ENCODE peak calls at places on chromosomes 6 and 20, in seven cellular contexts. One of them, this sample, is unnamed.

GRCh38 chr6:126182650-126183311 is 157.1 kb upstream of the CENPW start:
- DNase-seq in effector CD4-positive, alpha-beta T cell: no peak
- DNase-seq in mammary epithelial cell: peak
- DNase-seq in iris pigment epithelial cell: no peak
- DNase-seq in heart left ventricle: no peak
- DNase-seq in activated T-cell treated with anti-CD3 and anti-CD28 coated beads, Interleukin-2, amount 50 U/mL, for 72 hours: no peak
- DNase-seq in brain microvascular endothelial cell: no peak
- DNase-seq in this sample: no peak

GRCh38 chr6:137282253-137282652 is 63.1 kb upstream of the IFNGR1 start:
- DNase-seq in effector CD4-positive, alpha-beta T cell: no peak
- DNase-seq in mammary epithelial cell: no peak
- DNase-seq in iris pigment epithelial cell: no peak
- DNase-seq in heart left ventricle: no peak
- DNase-seq in activated T-cell treated with anti-CD3 and anti-CD28 coated beads, Interleukin-2, amount 50 U/mL, for 72 hours: no peak
- DNase-seq in brain microvascular endothelial cell: no peak
- DNase-seq in this sample: no peak

GRCh38 chr6:166307981-166308768 is at the start of gene PRR18:
- DNase-seq in effector CD4-positive, alpha-beta T cell: no peak
- DNase-seq in mammary epithelial cell: no peak
- DNase-seq in iris pigment epithelial cell: no peak
- DNase-seq in heart left ventricle: no peak
- DNase-seq in activated T-cell treated with anti-CD3 and anti-CD28 coated beads, Interleukin-2, amount 50 U/mL, for 72 hours: peak
- DNase-seq in brain microvascular endothelial cell: no peak
- DNase-seq in this sample: no peak

GRCh38 chr6:168100011-168100802 is 21.2 kb upstream of the FRMD1 start:
- DNase-seq in effector CD4-positive, alpha-beta T cell: no peak
- DNase-seq in mammary epithelial cell: no peak
- DNase-seq in iris pigment epithelial cell: no peak
- DNase-seq in heart left ventricle: no peak
- DNase-seq in activated T-cell treated with anti-CD3 and anti-CD28 coated beads, Interleukin-2, amount 50 U/mL, for 72 hours: no peak
- DNase-seq in brain microvascular endothelial cell: no peak
- DNase-seq in this sample: no peak

GRCh38 chr6:165956874-165957273 is 210.8 kb downstream of the TBXT start:
- DNase-seq in effector CD4-positive, alpha-beta T cell: no peak
- DNase-seq in mammary epithelial cell: no peak
- DNase-seq in iris pigment epithelial cell: no peak
- DNase-seq in heart left ventricle: no peak
- DNase-seq in activated T-cell treated with anti-CD3 and anti-CD28 coated beads, Interleukin-2, amount 50 U/mL, for 72 hours: no peak
- DNase-seq in brain microvascular endothelial cell: no peak
- DNase-seq in this sample: no peak

GRCh38 chr6:16711551-16712249 is 49.6 kb downstream of the ATXN1 start:
- DNase-seq in effector CD4-positive, alpha-beta T cell: peak
- DNase-seq in mammary epithelial cell: peak
- DNase-seq in iris pigment epithelial cell: no peak
- DNase-seq in heart left ventricle: no peak
- DNase-seq in activated T-cell treated with anti-CD3 and anti-CD28 coated beads, Interleukin-2, amount 50 U/mL, for 72 hours: no peak
- DNase-seq in brain microvascular endothelial cell: no peak
- DNase-seq in this sample: no peak

GRCh38 chr20:17442588-17442987 is 88.6 kb downstream of the BFSP1 start:
- DNase-seq in effector CD4-positive, alpha-beta T cell: no peak
- DNase-seq in mammary epithelial cell: no peak
- DNase-seq in iris pigment epithelial cell: no peak
- DNase-seq in heart left ventricle: no peak
- DNase-seq in activated T-cell treated with anti-CD3 and anti-CD28 coated beads, Interleukin-2, amount 50 U/mL, for 72 hours: no peak
- DNase-seq in brain microvascular endothelial cell: no peak
- DNase-seq in this sample: no peak

GRCh38 chr6:129732034-129732433 is 22.1 kb upstream of the ARHGAP18 start:
- DNase-seq in effector CD4-positive, alpha-beta T cell: no peak
- DNase-seq in mammary epithelial cell: no peak
- DNase-seq in iris pigment epithelial cell: no peak
- DNase-seq in heart left ventricle: no peak
- DNase-seq in activated T-cell treated with anti-CD3 and anti-CD28 coated beads, Interleukin-2, amount 50 U/mL, for 72 hours: no peak
- DNase-seq in brain microvascular endothelial cell: no peak
- DNase-seq in this sample: no peak

GRCh38 chr6:24458937-24459336 is 30.4 kb downstream of the GPLD1 start:
- DNase-seq in effector CD4-positive, alpha-beta T cell: no peak
- DNase-seq in mammary epithelial cell: peak
- DNase-seq in iris pigment epithelial cell: no peak
- DNase-seq in heart left ventricle: no peak
- DNase-seq in activated T-cell treated with anti-CD3 and anti-CD28 coated beads, Interleukin-2, amount 50 U/mL, for 72 hours: no peak
- DNase-seq in brain microvascular endothelial cell: no peak
- DNase-seq in this sample: no peak

GRCh38 chr6:148523051-148523450 is 180.4 kb downstream of the SASH1 start:
- DNase-seq in effector CD4-positive, alpha-beta T cell: no peak
- DNase-seq in mammary epithelial cell: no peak
- DNase-seq in iris pigment epithelial cell: peak
- DNase-seq in heart left ventricle: no peak
- DNase-seq in activated T-cell treated with anti-CD3 and anti-CD28 coated beads, Interleukin-2, amount 50 U/mL, for 72 hours: no peak
- DNase-seq in brain microvascular endothelial cell: peak
- DNase-seq in this sample: no peak

GRCh38 chr6:56752009-56752408 is 109.3 kb upstream of the DST start:
- DNase-seq in effector CD4-positive, alpha-beta T cell: no peak
- DNase-seq in mammary epithelial cell: peak
- DNase-seq in iris pigment epithelial cell: peak
- DNase-seq in heart left ventricle: no peak
- DNase-seq in activated T-cell treated with anti-CD3 and anti-CD28 coated beads, Interleukin-2, amount 50 U/mL, for 72 hours: no peak
- DNase-seq in brain microvascular endothelial cell: peak
- DNase-seq in this sample: peak

GRCh38 chr6:14804444-14805210 is 441.2 kb upstream of the JARID2 start:
- DNase-seq in effector CD4-positive, alpha-beta T cell: no peak
- DNase-seq in mammary epithelial cell: peak
- DNase-seq in iris pigment epithelial cell: peak
- DNase-seq in heart left ventricle: peak
- DNase-seq in activated T-cell treated with anti-CD3 and anti-CD28 coated beads, Interleukin-2, amount 50 U/mL, for 72 hours: no peak
- DNase-seq in brain microvascular endothelial cell: peak
- DNase-seq in this sample: peak

GRCh38 chr20:25486377-25486776 is 78.9 kb downstream of the GINS1 start:
- DNase-seq in effector CD4-positive, alpha-beta T cell: no peak
- DNase-seq in mammary epithelial cell: no peak
- DNase-seq in iris pigment epithelial cell: no peak
- DNase-seq in heart left ventricle: peak
- DNase-seq in activated T-cell treated with anti-CD3 and anti-CD28 coated beads, Interleukin-2, amount 50 U/mL, for 72 hours: no peak
- DNase-seq in brain microvascular endothelial cell: no peak
- DNase-seq in this sample: no peak

GRCh38 chr6:42365021-42365420 is 86.7 kb downstream of the TRERF1 start:
- DNase-seq in effector CD4-positive, alpha-beta T cell: no peak
- DNase-seq in mammary epithelial cell: peak
- DNase-seq in iris pigment epithelial cell: no peak
- DNase-seq in heart left ventricle: no peak
- DNase-seq in activated T-cell treated with anti-CD3 and anti-CD28 coated beads, Interleukin-2, amount 50 U/mL, for 72 hours: no peak
- DNase-seq in brain microvascular endothelial cell: no peak
- DNase-seq in this sample: no peak

GRCh38 chr6:75882734-75883133 is 133.7 kb downstream of the MYO6 start:
- DNase-seq in effector CD4-positive, alpha-beta T cell: no peak
- DNase-seq in mammary epithelial cell: peak
- DNase-seq in iris pigment epithelial cell: peak
- DNase-seq in heart left ventricle: no peak
- DNase-seq in activated T-cell treated with anti-CD3 and anti-CD28 coated beads, Interleukin-2, amount 50 U/mL, for 72 hours: no peak
- DNase-seq in brain microvascular endothelial cell: peak
- DNase-seq in this sample: peak

GRCh38 chr6:143673638-143674037 is 4.1 kb upstream of the PHACTR2 start:
- DNase-seq in effector CD4-positive, alpha-beta T cell: no peak
- DNase-seq in mammary epithelial cell: peak
- DNase-seq in iris pigment epithelial cell: peak
- DNase-seq in heart left ventricle: no peak
- DNase-seq in activated T-cell treated with anti-CD3 and anti-CD28 coated beads, Interleukin-2, amount 50 U/mL, for 72 hours: no peak
- DNase-seq in brain microvascular endothelial cell: peak
- DNase-seq in this sample: peak

GRCh38 chr6:2877057-2877882 is 25.8 kb downstream of the SERPINB9 start:
- DNase-seq in effector CD4-positive, alpha-beta T cell: no peak
- DNase-seq in mammary epithelial cell: peak
- DNase-seq in iris pigment epithelial cell: peak
- DNase-seq in heart left ventricle: no peak
- DNase-seq in activated T-cell treated with anti-CD3 and anti-CD28 coated beads, Interleukin-2, amount 50 U/mL, for 72 hours: no peak
- DNase-seq in brain microvascular endothelial cell: peak
- DNase-seq in this sample: no peak

GRCh38 chr20:25749667-25750066 is 53.0 kb upstream of the ZNF337 start:
- DNase-seq in effector CD4-positive, alpha-beta T cell: no peak
- DNase-seq in mammary epithelial cell: no peak
- DNase-seq in iris pigment epithelial cell: no peak
- DNase-seq in heart left ventricle: no peak
- DNase-seq in activated T-cell treated with anti-CD3 and anti-CD28 coated beads, Interleukin-2, amount 50 U/mL, for 72 hours: no peak
- DNase-seq in brain microvascular endothelial cell: no peak
- DNase-seq in this sample: no peak

GRCh38 chr6:130787726-130788500 is 39.3 kb upstream of the SMLR1 start:
- DNase-seq in effector CD4-positive, alpha-beta T cell: no peak
- DNase-seq in mammary epithelial cell: no peak
- DNase-seq in iris pigment epithelial cell: no peak
- DNase-seq in heart left ventricle: no peak
- DNase-seq in activated T-cell treated with anti-CD3 and anti-CD28 coated beads, Interleukin-2, amount 50 U/mL, for 72 hours: no peak
- DNase-seq in brain microvascular endothelial cell: no peak
- DNase-seq in this sample: no peak

GRCh38 chr20:63505281-63505680 is 6.4 kb upstream of the EEF1A2 start:
- DNase-seq in effector CD4-positive, alpha-beta T cell: no peak
- DNase-seq in mammary epithelial cell: no peak
- DNase-seq in iris pigment epithelial cell: no peak
- DNase-seq in heart left ventricle: no peak
- DNase-seq in activated T-cell treated with anti-CD3 and anti-CD28 coated beads, Interleukin-2, amount 50 U/mL, for 72 hours: no peak
- DNase-seq in brain microvascular endothelial cell: no peak
- DNase-seq in this sample: no peak

GRCh38 chr20:18058661-18059467 is 1.1 kb upstream of the OVOL2 start:
- DNase-seq in effector CD4-positive, alpha-beta T cell: no peak
- DNase-seq in mammary epithelial cell: peak
- DNase-seq in iris pigment epithelial cell: no peak
- DNase-seq in heart left ventricle: no peak
- DNase-seq in activated T-cell treated with anti-CD3 and anti-CD28 coated beads, Interleukin-2, amount 50 U/mL, for 72 hours: peak
- DNase-seq in brain microvascular endothelial cell: no peak
- DNase-seq in this sample: no peak

GRCh38 chr6:41411961-41412360 is 76.6 kb downstream of the NCR2 start:
- DNase-seq in effector CD4-positive, alpha-beta T cell: no peak
- DNase-seq in mammary epithelial cell: no peak
- DNase-seq in iris pigment epithelial cell: no peak
- DNase-seq in heart left ventricle: no peak
- DNase-seq in activated T-cell treated with anti-CD3 and anti-CD28 coated beads, Interleukin-2, amount 50 U/mL, for 72 hours: no peak
- DNase-seq in brain microvascular endothelial cell: no peak
- DNase-seq in this sample: no peak

GRCh38 chr6:160974304-160974771 is 17.2 kb upstream of the MAP3K4 start:
- DNase-seq in effector CD4-positive, alpha-beta T cell: no peak
- DNase-seq in mammary epithelial cell: peak
- DNase-seq in iris pigment epithelial cell: peak
- DNase-seq in heart left ventricle: peak
- DNase-seq in activated T-cell treated with anti-CD3 and anti-CD28 coated beads, Interleukin-2, amount 50 U/mL, for 72 hours: no peak
- DNase-seq in brain microvascular endothelial cell: peak
- DNase-seq in this sample: peak

This sample was measured in stromal cell of bone marrow.